ENCODE peak calls at places on chromosomes 16 and 17, in four cellular contexts. G is IMR-90, I is H1, T is H9. J is an unnamed sample.

GRCh38 chr16:51766739-51767138 is 615.7 kb upstream of the SALL1 start:
- DNase-seq in G (peak; percentile 13), I (no peak), T (no peak), J (peak; percentile 18)

GRCh38 chr17:71039391-71039790 is 870.1 kb downstream of the KCNJ2 start:
- DNase-seq in G (no peak), I (no peak), T (no peak), J (no peak)

GRCh38 chr16:73365010-73365409 is 317.1 kb upstream of the ZFHX3 start:
- DNase-seq in G (peak; percentile 12), I (no peak), T (no peak), J (no peak)

GRCh38 chr17:47732399-47733046 is 513 bp upstream of the TBX21 start:
- DNase-seq in G (no peak), I (no peak), T (peak; percentile 49), J (no peak)

GRCh38 chr16:21526923-21527807 is 72.2 kb upstream of the METTL9 start:
- DNase-seq in G (no peak), I (no peak), T (no peak), J (no peak)

GRCh38 chr16:54932737-54933254 is 2.1 kb downstream of the IRX5 start:
- DNase-seq in G (no peak), I (peak; percentile 73), T (peak; percentile 58), J (no peak)

GRCh38 chr16:68592466-68593337 is 52.4 kb upstream of the CDH3 start:
- DNase-seq in G (no peak), I (no peak), T (no peak), J (no peak)

GRCh38 chr17:41766135-41766534 is 20.4 kb downstream of the JUP start:
- DNase-seq in G (no peak), I (no peak), T (no peak), J (no peak)

DNA sequence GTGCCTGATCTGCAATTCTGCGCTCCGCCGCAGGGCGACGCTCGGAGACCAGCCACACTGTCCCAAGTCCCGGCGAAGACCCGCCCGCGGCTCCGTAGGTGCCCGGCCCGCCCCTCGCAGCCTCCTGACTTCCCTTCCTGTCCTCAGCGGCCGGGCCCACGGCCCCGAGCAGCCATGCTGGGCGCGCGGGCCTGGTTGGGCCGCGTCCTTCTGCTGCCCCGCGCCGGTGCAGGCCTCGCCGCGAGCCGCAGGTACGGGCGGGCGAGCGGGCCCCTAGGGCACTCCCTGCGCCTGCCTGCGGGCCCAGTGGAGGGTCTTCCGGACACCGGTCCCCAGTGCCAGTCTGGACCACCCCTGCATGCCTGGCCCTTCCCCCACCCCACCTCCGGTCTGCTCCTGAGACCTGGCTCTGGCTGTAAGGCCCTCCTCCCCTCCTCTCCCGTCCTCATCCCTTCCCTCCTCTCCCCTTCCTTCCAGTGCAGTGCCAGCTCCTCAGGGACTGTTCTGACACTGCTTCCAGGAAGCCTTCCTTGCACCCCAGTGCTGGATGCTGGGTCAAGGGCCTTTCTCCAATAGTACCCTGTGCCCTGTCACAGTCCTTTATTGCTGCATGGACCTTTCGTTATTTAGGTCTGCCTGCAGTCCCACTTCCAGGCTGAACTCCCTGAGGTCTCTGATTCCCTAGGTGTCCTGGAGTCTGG is at the start of gene SPATA20:
- DNase-seq in G (peak; percentile 84), I (peak; percentile 92), T (peak; percentile 97), J (peak; percentile 89)
- H2BK120ac ChIP-seq in G (peak within 1 kb of the TSS; percentile 84), I (no peak within 1 kb of the TSS), T (no peak within 1 kb of the TSS), J (peak within 1 kb of the TSS; percentile 78)

GRCh38 chr16:1325261-1325660 is 8.2 kb upstream of the BAIAP3 start:
- DNase-seq in G (no peak), I (no peak), T (no peak), J (no peak)

GRCh38 chr16:1325673-1326371 is 7.6 kb upstream of the BAIAP3 start:
- DNase-seq in G (no peak), I (no peak), T (no peak), J (no peak)

GRCh38 chr16:1327619-1327947 is 5.9 kb upstream of the BAIAP3 start:
- DNase-seq in G (no peak), I (no peak), T (no peak), J (no peak)

GRCh38 chr16:1326380-1326779 is 7.1 kb upstream of the BAIAP3 start:
- DNase-seq in G (no peak), I (no peak), T (no peak), J (no peak)

DNA sequence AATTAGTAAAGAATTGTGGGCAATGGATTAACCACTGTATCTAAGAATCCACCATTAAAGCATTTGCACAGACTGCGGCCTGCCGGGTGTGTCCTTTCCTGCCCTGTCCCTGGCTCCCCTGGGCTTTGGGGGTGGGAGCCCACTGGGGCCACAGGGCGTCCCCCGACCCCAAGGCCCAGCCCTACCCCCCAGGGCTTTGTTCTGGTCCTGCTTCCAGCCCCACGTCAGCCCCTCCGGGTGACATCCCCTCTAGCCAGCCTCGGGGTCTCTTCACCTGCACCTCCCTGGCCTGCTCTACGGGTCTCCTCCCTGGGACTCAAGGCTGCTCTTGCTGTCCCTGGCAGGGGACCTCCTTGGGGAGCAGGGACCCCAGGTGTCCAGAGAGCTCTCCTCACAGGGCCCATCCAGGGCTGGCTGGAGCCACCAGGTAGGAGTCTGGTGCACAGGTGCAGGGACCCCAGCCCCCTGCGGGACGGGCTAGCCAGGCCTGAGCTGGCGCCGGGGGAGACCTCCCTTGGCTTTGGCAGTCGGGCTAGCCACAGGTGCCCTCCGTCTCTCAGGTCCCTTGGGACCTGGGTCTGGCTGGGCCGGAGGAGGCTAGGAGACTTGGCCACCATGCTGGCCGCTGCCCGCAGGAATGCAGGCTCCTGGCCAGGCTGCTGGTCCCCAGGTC is 6.4 kb upstream of the BAIAP3 start:
- DNase-seq in G (no peak), I (no peak), T (no peak), J (no peak)
- H3K4me2 ChIP-seq in G (no peak overlapping the region), I (no peak overlapping the region), T (no peak overlapping the region), J (no peak overlapping the region)

GRCh38 chr16:74745109-74745615 is 29.5 kb downstream of the FA2H start:
- DNase-seq in G (no peak), I (no peak), T (no peak), J (no peak)
- H2BK120ac ChIP-seq in G (peak overlapping the region; percentile 39), I (no peak overlapping the region), T (no peak overlapping the region), J (no peak overlapping the region)

GRCh38 chr16:66438536-66438935 is 11.4 kb downstream of the BEAN1 start:
- DNase-seq in G (no peak), I (no peak), T (no peak), J (no peak)
- H3K4me2 ChIP-seq in G (no peak overlapping the region), I (no peak overlapping the region), T (no peak overlapping the region), J (no peak overlapping the region)

DNA sequence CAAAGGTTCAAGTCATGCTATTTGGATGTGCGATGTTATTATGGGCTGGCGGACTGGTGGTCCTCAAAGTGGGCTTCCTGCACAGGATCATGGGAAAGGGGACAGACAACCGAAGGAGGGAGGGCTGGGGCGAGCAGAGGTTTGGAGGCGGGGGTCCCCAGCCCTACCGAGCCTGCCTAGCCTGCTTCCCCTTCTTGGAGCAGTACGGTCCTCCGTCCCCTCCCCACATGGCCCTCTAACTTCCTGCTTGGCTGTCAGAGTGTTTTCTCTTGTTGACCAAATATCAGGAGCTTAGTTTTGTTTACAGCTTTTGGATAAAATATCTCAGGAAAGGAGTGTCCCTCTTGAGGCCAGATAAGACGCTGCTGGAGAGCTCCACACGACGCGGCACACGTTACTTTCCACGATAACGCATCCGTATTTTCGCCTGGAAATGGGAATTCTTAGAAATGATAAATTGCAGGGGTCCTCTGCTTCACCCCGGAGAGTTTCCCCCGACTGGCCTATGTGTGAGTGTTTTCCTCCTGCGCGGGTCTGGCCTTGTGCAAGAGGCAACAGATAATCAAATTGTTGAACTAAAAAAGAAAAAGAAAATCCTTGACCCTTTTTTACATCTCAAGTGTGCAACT is 183.0 kb downstream of the MAF start:
- DNase-seq in G (no peak), I (no peak), T (no peak), J (no peak)
- H2BK120ac ChIP-seq in G (no peak overlapping the region), I (no peak overlapping the region), T (no peak overlapping the region), J (no peak overlapping the region)

DNA sequence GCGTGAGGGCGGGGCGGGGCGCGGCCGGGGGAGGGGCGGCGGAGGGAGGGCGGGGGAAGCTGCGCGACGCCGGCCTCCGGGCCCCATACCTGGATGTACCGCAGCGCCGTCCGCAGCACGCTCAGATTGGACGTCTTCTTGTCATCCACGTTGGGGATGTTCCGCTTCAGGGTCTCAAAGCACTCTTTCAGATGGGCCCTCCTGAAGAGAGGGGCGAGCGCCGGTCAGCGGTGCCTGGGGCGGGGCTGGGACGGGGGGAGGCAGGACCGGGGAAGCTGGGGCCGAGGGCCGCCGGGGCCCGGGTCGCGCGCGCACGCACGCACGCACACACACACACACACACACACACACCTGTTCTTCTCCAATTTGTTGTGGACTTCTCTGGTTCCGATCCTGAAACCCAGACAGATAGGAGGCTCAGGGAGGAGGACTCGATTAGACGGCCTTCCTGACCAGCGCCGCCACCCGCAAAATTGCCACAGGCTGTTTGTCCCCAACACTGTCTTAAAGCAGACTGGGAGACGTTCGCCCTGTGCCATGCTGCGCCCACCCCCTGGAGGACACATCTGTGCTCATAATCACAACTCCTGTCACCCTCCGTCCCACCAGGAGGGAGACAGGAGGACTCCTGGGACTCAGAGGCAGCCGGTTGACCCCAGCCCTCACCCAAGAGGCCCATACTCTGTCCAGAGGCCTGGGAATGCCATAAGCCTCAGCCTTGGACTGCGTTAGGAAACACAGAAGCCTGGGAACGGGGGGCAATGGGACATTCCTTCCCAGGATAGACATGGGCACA is 6.7 kb downstream of the MNT start:
- DNase-seq in G (no peak), I (no peak), T (peak; percentile 92), J (peak; percentile 43)
- H3K4me2 ChIP-seq in G (peak overlapping the region; percentile 91), I (peak overlapping the region; percentile 81), T (peak overlapping the region; percentile 39), J (peak overlapping the region; percentile 59)

GRCh38 chr17:27379863-27380533 is 76.2 kb upstream of the KSR1 start:
- DNase-seq in G (peak; percentile 43), I (no peak), T (no peak), J (no peak)
- H2BK120ac ChIP-seq in G (peak overlapping the region; percentile 85), I (no peak overlapping the region), T (no peak overlapping the region), J (no peak overlapping the region)

DNA sequence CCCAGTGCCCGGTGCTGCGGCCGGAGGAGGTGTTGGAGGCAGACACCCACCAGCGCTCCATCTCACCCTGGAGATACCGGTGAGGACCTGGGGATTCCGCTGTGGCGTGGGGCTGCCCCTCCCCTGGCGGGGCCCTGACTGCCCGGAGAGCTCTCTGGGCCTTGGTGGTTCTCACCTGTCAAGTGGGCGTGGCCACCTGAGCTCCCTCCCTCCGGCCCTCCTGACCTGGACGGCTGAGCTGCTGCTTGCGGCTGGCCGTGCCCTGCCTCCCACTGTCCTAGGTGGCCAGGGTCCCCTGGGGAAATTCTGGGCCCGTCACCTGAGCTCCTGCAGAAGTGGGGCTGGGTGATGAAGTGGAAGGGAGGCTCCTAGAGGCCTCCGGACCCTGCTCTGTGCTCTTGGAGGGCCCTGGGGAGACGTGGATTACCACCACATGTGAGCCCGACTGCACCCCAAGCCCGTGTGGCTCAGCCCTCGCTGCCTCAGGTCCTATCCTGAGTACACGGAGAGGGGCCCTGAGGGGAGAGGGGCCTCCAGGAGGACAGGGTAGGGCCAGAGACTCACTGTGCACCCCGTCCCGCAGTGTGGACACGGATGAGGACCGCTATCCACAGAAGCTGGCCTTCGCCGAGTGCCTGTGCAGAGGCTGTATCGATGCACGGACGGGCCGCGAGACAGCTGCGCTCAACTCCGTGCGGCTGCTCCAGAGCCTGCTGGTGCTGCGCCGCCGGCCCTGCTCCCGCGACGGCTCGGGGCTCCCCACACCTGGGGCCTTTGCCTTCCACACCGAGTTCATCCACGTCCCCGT is 1.1 kb downstream of the IL17C start:
- DNase-seq in G (no peak), I (peak; percentile 93), T (peak; percentile 92), J (no peak)
- H3K4me2 ChIP-seq in G (no peak overlapping the region), I (peak overlapping the region; percentile 44), T (peak overlapping the region; percentile 9), J (no peak overlapping the region)

J was measured in mesenchymal stem cell.